ENCODE peak calls at places on chromosomes 6 and 20, in nine cellular contexts. D, O, A, L, P, X, Z, I and H are unnamed samples.

GRCh38 chr6:166168616-166169548 is 1.2 kb upstream of the TBXT start:
- DNase-seq in X (no peak), A (no peak), D (no peak), L (no peak), I (no peak), O (no peak), P (no peak), Z (no peak), H (no peak)

GRCh38 chr6:107116328-107116892 is 1.1 kb upstream of the BEND3 start:
- DNase-seq in Z (no peak), I (peak; percentile 72), X (no peak), O (peak; percentile 80), P (peak; percentile 25), D (peak; percentile 71), L (no peak), A (no peak), H (no peak)

GRCh38 chr6:80338201-80338836 is 231.8 kb downstream of the BCKDHB start:
- DNase-seq in Z (peak; percentile 34), P (no peak), X (peak; percentile 63), I (peak; percentile 79), A (peak; percentile 18), L (peak; percentile 40), O (peak; percentile 61), D (peak; percentile 78), H (peak; percentile 86)

GRCh38 chr20:57097245-57097935 is 169.1 kb downstream of the BMP7 start:
- DNase-seq in L (no peak), O (no peak), I (no peak), X (no peak), P (no peak), Z (no peak), A (no peak), D (no peak), H (peak; percentile 38)

GRCh38 chr20:38805502-38805957 is at the start of gene PPP1R16B:
- DNase-seq in Z (peak; percentile 58), I (peak; percentile 75), O (peak; percentile 28), A (no peak), X (peak; percentile 71), L (peak; percentile 71), P (peak; percentile 68), D (peak; percentile 70), H (peak; percentile 85)

GRCh38 chr6:16276991-16277981 is 38.9 kb downstream of the GMPR start:
- DNase-seq in X (peak; percentile 71), L (no peak), I (peak; percentile 75), A (peak; percentile 52), Z (no peak), O (no peak), P (peak; percentile 92), D (peak; percentile 51), H (peak; percentile 88)

GRCh38 chr20:39849664-39850063 is 839.4 kb downstream of the MAFB start:
- DNase-seq in O (peak; percentile 82), X (peak; percentile 94), P (peak; percentile 95), Z (no peak), L (no peak), D (peak; percentile 50), A (peak; percentile 82), I (peak; percentile 72), H (peak; percentile 95)

GRCh38 chr6:144219056-144219685 is 66.0 kb upstream of the UTRN start:
- DNase-seq in P (peak; percentile 40), Z (no peak), X (no peak), A (peak; percentile 46), D (no peak), L (no peak), O (peak; percentile 28), I (no peak), H (no peak)

GRCh38 chr6:133814797-133815196 is 74.1 kb upstream of the TCF21 start:
- DNase-seq in A (peak; percentile 14), X (no peak), I (no peak), L (no peak), O (no peak), Z (no peak), P (peak; percentile 33), D (no peak), H (no peak)

GRCh38 chr6:20686142-20686541 is 151.9 kb downstream of the CDKAL1 start:
- DNase-seq in X (no peak), L (no peak), I (no peak), A (no peak), O (no peak), P (no peak), Z (no peak), D (no peak), H (no peak)

GRCh38 chr20:46307139-46307998 is 929 bp downstream of the CDH22 start:
- DNase-seq in L (peak; percentile 61), D (peak; percentile 56), X (peak; percentile 57), P (peak; percentile 84), O (peak; percentile 29), A (no peak), Z (peak; percentile 63), I (peak; percentile 82), H (no peak)

GRCh38 chr6:15183979-15184378 is 61.9 kb upstream of the JARID2 start:
- DNase-seq in L (no peak), D (no peak), X (no peak), P (no peak), O (no peak), Z (no peak), I (no peak), A (no peak), H (peak; percentile 35)